ENCODE peak calls at places on chromosomes 13 and 19, in six cellular contexts. One of them, this sample, is unnamed.

GRCh38 chr13:31236211-31236786 is 36.5 kb downstream of the B3GLCT start:
- DNase-seq in activated T-helper 1 cell treated with anti-CD3 and anti-CD28 coated beads, Interleukin-12 subunit alpha, Interleukin-12 subunit beta, Interleukin-2, Interleukin-4 antibody, amounts not matched to agents 30 ng/mL and 10 ng/mL and 1 ng/mL, durations not matched to agents 14 hours and 24 hours and 36 hours: no peak
- DNase-seq in GM12891: no peak
- DNase-seq in SHP77: peak
- DNase-seq in progenitor cell of endocrine pancreas: no peak
- DNase-seq in stimulated activated CD8-positive, alpha-beta memory T cell treated with anti-CD3 and anti-CD28 coated beads, Interleukin-4, amount 100 ng/mL, for 48 hours: no peak
- DNase-seq in this sample: no peak

GRCh38 chr19:18418725-18419194 is 438 bp upstream of the SSBP4 start:
- DNase-seq in activated T-helper 1 cell treated with anti-CD3 and anti-CD28 coated beads, Interleukin-12 subunit alpha, Interleukin-12 subunit beta, Interleukin-2, Interleukin-4 antibody, amounts not matched to agents 30 ng/mL and 10 ng/mL and 1 ng/mL, durations not matched to agents 14 hours and 24 hours and 36 hours: no peak
- DNase-seq in GM12891: no peak
- DNase-seq in SHP77: peak
- DNase-seq in progenitor cell of endocrine pancreas: peak
- DNase-seq in stimulated activated CD8-positive, alpha-beta memory T cell treated with anti-CD3 and anti-CD28 coated beads, Interleukin-4, amount 100 ng/mL, for 48 hours: no peak
- DNase-seq in this sample: no peak

GRCh38 chr19:51480590-51480989 is 2.3 kb downstream of the CEACAM18 start:
- DNase-seq in activated T-helper 1 cell treated with anti-CD3 and anti-CD28 coated beads, Interleukin-12 subunit alpha, Interleukin-12 subunit beta, Interleukin-2, Interleukin-4 antibody, amounts not matched to agents 30 ng/mL and 10 ng/mL and 1 ng/mL, durations not matched to agents 14 hours and 24 hours and 36 hours: no peak
- DNase-seq in GM12891: no peak
- DNase-seq in SHP77: no peak
- DNase-seq in progenitor cell of endocrine pancreas: peak
- DNase-seq in stimulated activated CD8-positive, alpha-beta memory T cell treated with anti-CD3 and anti-CD28 coated beads, Interleukin-4, amount 100 ng/mL, for 48 hours: peak
- DNase-seq in this sample: no peak

GRCh38 chr19:9966448-9966847 is 30.1 kb upstream of the OLFM2 start:
- DNase-seq in activated T-helper 1 cell treated with anti-CD3 and anti-CD28 coated beads, Interleukin-12 subunit alpha, Interleukin-12 subunit beta, Interleukin-2, Interleukin-4 antibody, amounts not matched to agents 30 ng/mL and 10 ng/mL and 1 ng/mL, durations not matched to agents 14 hours and 24 hours and 36 hours: no peak
- DNase-seq in GM12891: no peak
- DNase-seq in SHP77: no peak
- DNase-seq in progenitor cell of endocrine pancreas: no peak
- DNase-seq in stimulated activated CD8-positive, alpha-beta memory T cell treated with anti-CD3 and anti-CD28 coated beads, Interleukin-4, amount 100 ng/mL, for 48 hours: no peak
- DNase-seq in this sample: no peak

GRCh38 chr19:35404879-35405622 is 34.2 kb downstream of the GPR42 start:
- DNase-seq in activated T-helper 1 cell treated with anti-CD3 and anti-CD28 coated beads, Interleukin-12 subunit alpha, Interleukin-12 subunit beta, Interleukin-2, Interleukin-4 antibody, amounts not matched to agents 30 ng/mL and 10 ng/mL and 1 ng/mL, durations not matched to agents 14 hours and 24 hours and 36 hours: no peak
- DNase-seq in GM12891: peak
- DNase-seq in SHP77: no peak
- DNase-seq in progenitor cell of endocrine pancreas: no peak
- DNase-seq in stimulated activated CD8-positive, alpha-beta memory T cell treated with anti-CD3 and anti-CD28 coated beads, Interleukin-4, amount 100 ng/mL, for 48 hours: peak
- DNase-seq in this sample: peak

GRCh38 chr19:54485846-54486245 is 12.8 kb upstream of the CDC42EP5 start:
- DNase-seq in activated T-helper 1 cell treated with anti-CD3 and anti-CD28 coated beads, Interleukin-12 subunit alpha, Interleukin-12 subunit beta, Interleukin-2, Interleukin-4 antibody, amounts not matched to agents 30 ng/mL and 10 ng/mL and 1 ng/mL, durations not matched to agents 14 hours and 24 hours and 36 hours: no peak
- DNase-seq in GM12891: no peak
- DNase-seq in SHP77: no peak
- DNase-seq in progenitor cell of endocrine pancreas: no peak
- DNase-seq in stimulated activated CD8-positive, alpha-beta memory T cell treated with anti-CD3 and anti-CD28 coated beads, Interleukin-4, amount 100 ng/mL, for 48 hours: no peak
- DNase-seq in this sample: no peak

GRCh38 chr13:34419025-34419424 is 523.0 kb upstream of the NBEA start:
- DNase-seq in activated T-helper 1 cell treated with anti-CD3 and anti-CD28 coated beads, Interleukin-12 subunit alpha, Interleukin-12 subunit beta, Interleukin-2, Interleukin-4 antibody, amounts not matched to agents 30 ng/mL and 10 ng/mL and 1 ng/mL, durations not matched to agents 14 hours and 24 hours and 36 hours: no peak
- DNase-seq in GM12891: no peak
- DNase-seq in SHP77: peak
- DNase-seq in progenitor cell of endocrine pancreas: no peak
- DNase-seq in stimulated activated CD8-positive, alpha-beta memory T cell treated with anti-CD3 and anti-CD28 coated beads, Interleukin-4, amount 100 ng/mL, for 48 hours: no peak
- DNase-seq in this sample: no peak

GRCh38 chr19:42217522-42218442 is at the start of gene DEDD2:
- DNase-seq in activated T-helper 1 cell treated with anti-CD3 and anti-CD28 coated beads, Interleukin-12 subunit alpha, Interleukin-12 subunit beta, Interleukin-2, Interleukin-4 antibody, amounts not matched to agents 30 ng/mL and 10 ng/mL and 1 ng/mL, durations not matched to agents 14 hours and 24 hours and 36 hours: peak
- DNase-seq in GM12891: peak
- DNase-seq in SHP77: peak
- DNase-seq in progenitor cell of endocrine pancreas: peak
- DNase-seq in stimulated activated CD8-positive, alpha-beta memory T cell treated with anti-CD3 and anti-CD28 coated beads, Interleukin-4, amount 100 ng/mL, for 48 hours: peak
- DNase-seq in this sample: peak